ENCODE peak calls at places on chromosomes 7 and 10, in four cellular contexts. G is suprapubic skin, S is colonic mucosa, J is SK-N-SH. I is an unnamed sample.

GRCh38 chr7:13602036-13602435 is 387.4 kb downstream of the ETV1 start:
- DNase-seq in G (no peak), S (no peak), J (peak; percentile 20), I (no peak)

GRCh38 chr10:43294241-43294658 is 27.4 kb upstream of the RASGEF1A start:
- DNase-seq in G (peak; percentile 36), S (no peak), J (no peak), I (no peak)

GRCh38 chr7:26403640-26404039 is 112.0 kb downstream of the SNX10 start:
- DNase-seq in G (no peak), S (no peak), J (no peak), I (no peak)

GRCh38 chr7:51785171-51785570 is 468.6 kb upstream of the COBL start:
- DNase-seq in G (no peak), S (no peak), J (no peak), I (no peak)

GRCh38 chr7:26083113-26083512 is 68.9 kb upstream of the NFE2L3 start:
- DNase-seq in G (no peak), S (no peak), J (no peak), I (no peak)

GRCh38 chr10:7039859-7040258 is 371.0 kb downstream of the SFMBT2 start:
- DNase-seq in G (no peak), S (no peak), J (no peak), I (no peak)

GRCh38 chr10:110395350-110396283 is 90.9 kb upstream of the SMNDC1 start:
- DNase-seq in G (no peak), S (peak; percentile 90), J (no peak), I (no peak)

GRCh38 chr10:71049994-71050393 is 161.6 kb upstream of the PCBD1 start:
- DNase-seq in G (no peak), S (no peak), J (no peak), I (no peak)

GRCh38 chr7:74453321-74454011 is at the start of gene GTF2IRD1:
- DNase-seq in G (peak; percentile 84), S (peak; percentile 74), J (peak; percentile 97), I (no peak)

GRCh38 chr7:67478066-67478465 is 481.4 kb downstream of the TYW1 start:
- DNase-seq in G (no peak), S (no peak), J (no peak), I (no peak)

GRCh38 chr10:121800146-121800545 is 127.7 kb downstream of the ATE1 start:
- DNase-seq in G (no peak), S (no peak), J (no peak), I (no peak)

GRCh38 chr10:24207781-24208611 is 942 bp upstream of the KIAA1217 start:
- DNase-seq in G (no peak), S (peak; percentile 40), J (no peak), I (no peak)

GRCh38 chr10:93154531-93154930 is 80.8 kb downstream of the CYP26A1 start:
- DNase-seq in G (no peak), S (no peak), J (no peak), I (no peak)

GRCh38 chr7:85851571-85852193 is 664.8 kb upstream of the SEMA3D start:
- DNase-seq in G (no peak), S (no peak), J (peak; percentile 31), I (no peak)

GRCh38 chr7:17625038-17625437 is 315.3 kb downstream of the SNX13 start:
- DNase-seq in G (no peak), S (no peak), J (no peak), I (no peak)

GRCh38 chr10:120052964-120053363 is 160.4 kb downstream of the SEC23IP start:
- DNase-seq in G (no peak), S (peak; percentile 77), J (no peak), I (no peak)

DNA sequence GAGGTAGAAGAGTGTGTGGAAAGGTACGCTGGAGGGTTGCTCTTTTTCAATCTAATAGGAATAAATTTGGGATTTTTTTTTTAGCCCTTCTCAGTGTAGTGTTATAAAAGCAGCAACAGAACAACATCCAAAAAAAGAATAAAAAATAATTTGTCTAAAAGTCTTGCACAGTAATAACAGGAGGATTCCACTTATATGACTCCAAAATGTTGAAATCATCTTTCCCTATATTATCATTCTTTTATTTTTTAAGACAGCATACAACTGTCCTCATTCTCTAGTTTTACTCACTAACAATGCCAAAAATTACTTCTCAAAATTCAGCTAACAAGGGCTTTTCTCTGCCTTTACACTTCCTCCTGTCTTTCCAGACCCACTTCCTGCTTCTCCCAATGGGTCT is 27.8 kb downstream of the IL2RA start:
- DNase-seq in G (no peak), S (no peak), J (no peak), I (no peak)
- H3K4me1 ChIP-seq in G (peaks cover 12% of the 10 kb centered on the region), S (no peaks in the 10 kb centered on the region), J (no peaks in the 10 kb centered on the region), I (no peaks in the 10 kb centered on the region)

DNA sequence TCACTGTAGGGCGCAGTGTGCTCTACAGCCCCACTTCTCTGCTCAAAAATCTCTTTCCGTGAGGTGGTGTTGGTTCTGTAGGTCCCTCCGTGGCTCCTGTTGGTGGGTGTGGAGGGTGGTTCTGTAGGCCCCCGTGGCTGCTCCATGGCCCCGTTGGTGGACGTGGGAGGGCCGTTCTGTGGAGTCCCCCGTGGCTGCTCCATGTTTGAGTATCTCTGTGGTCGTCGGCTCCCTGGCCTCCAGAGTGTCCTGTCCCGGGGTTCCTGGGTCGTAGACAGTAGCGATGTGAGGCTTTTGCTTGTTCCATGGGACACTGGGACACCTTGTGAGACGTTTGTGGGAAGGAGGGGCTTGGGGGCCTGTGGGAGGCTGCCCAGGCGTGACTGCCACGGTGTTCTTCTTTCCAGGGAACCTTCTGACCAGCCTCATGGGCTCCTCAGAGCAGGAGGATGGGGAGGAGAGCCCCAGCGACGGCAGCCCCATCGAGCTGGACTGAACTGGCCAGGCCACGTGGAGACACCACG is 18.6 kb downstream of the GET4 start:
- DNase-seq in G (no peak), S (no peak), J (no peak), I (peak; percentile 53)
- H3K36me3 ChIP-seq in G (peaks cover 77% of the 10 kb centered on the region), S (peaks cover 8% of the 10 kb centered on the region), J (no peaks in the 10 kb centered on the region), I (peaks cover 57% of the 10 kb centered on the region)

GRCh38 chr7:115638853-115639252 is 391.7 kb downstream of the TFEC start:
- DNase-seq in G (no peak), S (no peak), J (no peak), I (no peak)
- H3K27ac ChIP-seq in G (no peak overlapping the region), S (no peak overlapping the region), J (no peak overlapping the region), I (no peak overlapping the region)

GRCh38 chr10:72223743-72224101 is 7.6 kb upstream of the ASCC1 start:
- DNase-seq in G (no peak), S (no peak), J (no peak), I (no peak)
- H3K4me1 ChIP-seq in G (peaks cover 46% of the 10 kb centered on the region), S (peaks cover 9% of the 10 kb centered on the region), J (peaks cover 5% of the 10 kb centered on the region), I (peaks cover 5% of the 10 kb centered on the region)

GRCh38 chr10:98420786-98421185 is 5.8 kb upstream of the PYROXD2 start:
- DNase-seq in G (no peak), S (no peak), J (peak; percentile 42), I (no peak)

GRCh38 chr10:98418596-98419265 is 3.7 kb upstream of the PYROXD2 start:
- DNase-seq in G (no peak), S (no peak), J (no peak), I (no peak)

GRCh38 chr10:98417973-98418372 is 3.0 kb upstream of the PYROXD2 start:
- DNase-seq in G (no peak), S (no peak), J (no peak), I (no peak)

GRCh38 chr10:98417481-98417959 is 2.5 kb upstream of the PYROXD2 start:
- DNase-seq in G (no peak), S (no peak), J (no peak), I (no peak)

DNA sequence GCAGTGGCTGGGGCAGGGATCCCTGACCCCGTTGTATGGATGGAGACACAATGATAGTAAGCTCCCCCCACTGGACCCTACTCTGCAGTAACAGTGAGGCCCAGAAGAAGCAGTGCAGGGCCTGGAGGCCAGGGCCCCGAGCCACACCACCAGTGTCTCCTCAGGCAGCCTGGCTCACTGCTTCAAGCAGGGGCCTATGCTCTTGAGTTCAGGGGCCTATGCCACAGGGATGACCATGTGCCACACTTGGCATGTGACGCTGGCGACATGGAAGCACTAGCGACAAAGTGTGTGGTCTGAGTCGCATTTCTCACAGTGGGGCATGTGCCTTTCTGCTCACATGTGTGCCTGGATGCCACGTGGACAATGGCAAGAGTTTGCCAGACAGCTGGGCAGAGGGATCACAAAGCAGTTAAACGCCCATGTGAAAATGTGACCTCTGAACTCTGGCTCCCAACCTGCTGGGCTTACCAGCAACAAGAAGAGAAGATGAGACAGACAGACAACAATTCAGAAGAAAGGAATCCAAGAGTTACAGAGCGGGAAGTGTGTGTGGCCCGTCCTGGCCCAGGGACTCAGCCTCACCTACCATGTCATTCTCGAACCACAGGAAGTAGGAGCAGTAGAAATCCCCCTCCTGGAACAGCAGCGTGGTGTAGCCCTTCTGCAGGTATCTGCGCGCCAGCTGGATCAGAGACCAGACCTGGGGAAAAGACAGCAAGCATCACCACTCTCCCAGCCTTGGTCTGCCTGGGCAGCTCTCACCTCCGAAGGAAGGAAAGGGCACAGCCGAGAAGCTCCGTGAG is 4.7 kb upstream of the PYROXD2 start:
- DNase-seq in G (no peak), S (no peak), J (no peak), I (no peak)
- H3K36me3 ChIP-seq in G (peaks cover 74% of the 10 kb centered on the region), S (peaks cover 13% of the 10 kb centered on the region), J (no peaks in the 10 kb centered on the region), I (no peaks in the 10 kb centered on the region)

DNA sequence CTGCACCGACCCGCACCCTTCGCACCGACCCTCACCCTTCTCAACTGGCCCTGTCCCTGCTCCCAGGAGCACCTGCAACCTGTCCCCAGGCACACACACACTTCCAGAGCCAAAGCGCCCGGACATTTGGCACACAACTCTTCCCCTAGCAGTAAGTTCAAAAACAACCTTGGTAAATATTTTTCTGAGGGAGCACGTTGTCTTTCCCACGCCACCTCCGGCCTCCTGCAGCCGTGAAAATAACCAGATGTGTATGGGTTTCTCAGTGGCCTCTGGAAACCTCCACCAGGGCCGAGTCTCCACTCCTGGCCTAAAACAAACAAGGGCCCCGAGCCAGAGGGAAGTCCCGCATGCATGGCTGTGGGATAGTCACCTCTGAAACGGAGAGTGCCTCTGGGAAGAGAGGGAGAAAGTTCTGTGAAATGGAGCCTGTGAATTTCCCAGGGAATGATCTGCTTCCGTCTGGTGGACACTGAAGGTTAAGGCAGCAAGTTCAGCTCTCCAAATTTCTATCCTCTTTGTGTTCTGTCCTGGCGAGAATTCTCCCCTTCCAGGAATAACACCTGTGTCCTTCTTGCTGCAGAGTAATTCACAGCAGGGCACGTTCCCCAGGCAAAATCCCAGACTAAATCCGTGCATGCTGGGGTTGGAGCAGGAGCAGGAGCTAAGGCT is 15.8 kb downstream of the PODXL start:
- DNase-seq in G (no peak), S (no peak), J (no peak), I (no peak)
- H3K27ac ChIP-seq in G (peak overlapping the region; percentile 15), S (no peak overlapping the region), J (peak overlapping the region; percentile 64), I (no peak overlapping the region)